ENCODE peak calls at places on chromosome 13, in seven cellular contexts. G, K, W, N, L, A and R are unnamed samples.
A peak's percentile ranks its signal among the peaks of the same experiment; 100 is the strongest.

GRCh38 chr13:23378009-23378632 is 55.4 kb downstream of the SACS start:
- DNase-seq in G (peak; percentile 93), K (peak; percentile 96), W (peak; percentile 99), N (peak; percentile 81), L (peak; percentile 99), A (peak; percentile 40), R (peak; percentile 96)

GRCh38 chr13:23753523-23753922 is 135.7 kb downstream of the MIPEP start:
- DNase-seq in G (peak; percentile 32), K (peak; percentile 56), W (no peak), N (no peak), L (no peak), A (no peak), R (peak; percentile 46)

GRCh38 chr13:64054306-64054705 is 2638.7 kb upstream of the PCDH20 start:
- DNase-seq in G (peak; percentile 1), K (no peak), W (no peak), N (no peak), L (no peak), A (no peak), R (no peak)

GRCh38 chr13:23799945-23800344 is 89.3 kb downstream of the MIPEP start:
- DNase-seq in G (no peak), K (no peak), W (no peak), N (no peak), L (no peak), A (no peak), R (no peak)

GRCh38 chr13:26509491-26509890 is 48.0 kb upstream of the WASF3 start:
- DNase-seq in G (no peak), K (no peak), W (no peak), N (no peak), L (no peak), A (no peak), R (no peak)

GRCh38 chr13:98484289-98485219 is 92.4 kb downstream of the STK24 start:
- DNase-seq in G (peak; percentile 91), K (peak; percentile 100), W (no peak), N (peak; percentile 93), L (peak; percentile 90), A (peak; percentile 95), R (peak; percentile 71)

GRCh38 chr13:98619556-98619955 is 42.6 kb upstream of the STK24 start:
- DNase-seq in G (no peak), K (no peak), W (no peak), N (no peak), L (no peak), A (no peak), R (no peak)

GRCh38 chr13:45417790-45418534 is at the start of gene SLC25A30:
- DNase-seq in G (peak; percentile 89), K (peak; percentile 86), W (peak; percentile 56), N (peak; percentile 95), L (peak; percentile 44), A (peak; percentile 96), R (peak; percentile 50)

GRCh38 chr13:114226699-114227323 is 7.9 kb upstream of the CDC16 start:
- DNase-seq in G (peak; percentile 86), K (peak; percentile 78), W (peak; percentile 63), N (peak; percentile 90), L (peak; percentile 35), A (peak; percentile 84), R (peak; percentile 83)

GRCh38 chr13:107231941-107232340 is 664.0 kb upstream of the ARGLU1 start:
- DNase-seq in G (no peak), K (no peak), W (no peak), N (no peak), L (no peak), A (no peak), R (no peak)

GRCh38 chr13:112725346-112726017 is 35.6 kb downstream of the ATP11A start:
- DNase-seq in G (no peak), K (peak; percentile 72), W (no peak), N (peak; percentile 49), L (no peak), A (peak; percentile 77), R (no peak)

GRCh38 chr13:31747966-31748365 is 8.6 kb downstream of the RXFP2 start:
- DNase-seq in G (no peak), K (no peak), W (no peak), N (no peak), L (no peak), A (no peak), R (no peak)

GRCh38 chr13:99489028-99489427 is 12.2 kb upstream of the TM9SF2 start:
- DNase-seq in G (no peak), K (no peak), W (no peak), N (no peak), L (no peak), A (no peak), R (no peak)